ENCODE peak calls at places on chromosome 9, in nine cellular contexts. N is fibroblast of lung, O is gastrocnemius medialis, T is cardiac muscle cell, H is IMR-90, U is Caco-2, W is brain microvascular endothelial cell, Q is WTC11, B is heart right ventricle. Z is an unnamed sample.
A peak's percentile ranks its signal among the peaks of the same experiment; 100 is the strongest.

GRCh38 chr9:114276908-114277821 is 45.7 kb upstream of the ORM1 start:
- DNase-seq in N (peak; percentile 95), O (no peak), T (peak; percentile 88), H (peak; percentile 98), U (no peak), W (peak; percentile 93), Q (peak; percentile 6), B (no peak), Z (peak; percentile 98)

GRCh38 chr9:113570106-113570505 is 106.6 kb downstream of the RGS3 start:
- DNase-seq in N (no peak), O (no peak), T (no peak), H (no peak), U (no peak), W (no peak), Q (no peak), B (no peak), Z (no peak)

GRCh38 chr9:85246566-85246965 is 495.2 kb downstream of the AGTPBP1 start:
- DNase-seq in N (no peak), O (no peak), T (no peak), H (no peak), U (no peak), W (no peak), Q (no peak), B (no peak), Z (no peak)

GRCh38 chr9:114883709-114884108 is 46.7 kb downstream of the TNFSF8 start:
- DNase-seq in N (no peak), O (no peak), T (no peak), H (no peak), U (no peak), W (no peak), Q (no peak), B (no peak), Z (no peak)

GRCh38 chr9:126295936-126296600 is 30.6 kb upstream of the MVB12B start:
- DNase-seq in N (no peak), O (no peak), T (no peak), H (no peak), U (no peak), W (no peak), Q (no peak), B (no peak), Z (no peak)

GRCh38 chr9:38318755-38319495 is 73.6 kb upstream of the ALDH1B1 start:
- DNase-seq in N (peak; percentile 43), O (no peak), T (peak; percentile 44), H (peak; percentile 72), U (no peak), W (peak; percentile 11), Q (no peak), B (no peak), Z (no peak)

GRCh38 chr9:128987800-128988199 is 40.3 kb downstream of the NUP188 start:
- DNase-seq in N (peak; percentile 84), O (peak; percentile 38), T (peak; percentile 63), H (peak; percentile 80), U (no peak), W (peak; percentile 69), Q (no peak), B (peak; percentile 38), Z (peak; percentile 79)

GRCh38 chr9:87309236-87309635 is 188.4 kb upstream of the DAPK1 start:
- DNase-seq in N (no peak), O (no peak), T (peak; percentile 37), H (peak; percentile 32), U (no peak), W (peak; percentile 16), Q (no peak), B (no peak), Z (peak; percentile 21)

GRCh38 chr9:10479172-10479571 is 133.6 kb downstream of the PTPRD start:
- DNase-seq in N (no peak), O (no peak), T (no peak), H (no peak), U (no peak), W (peak; percentile 16), Q (no peak), B (no peak), Z (no peak)

GRCh38 chr9:33445941-33446506 is 1.4 kb downstream of the AQP3 start:
- DNase-seq in N (no peak), O (no peak), T (no peak), H (no peak), U (no peak), W (no peak), Q (no peak), B (no peak), Z (no peak)

GRCh38 chr9:33446507-33447403 is 638 bp downstream of the AQP3 start:
- DNase-seq in N (peak; percentile 52), O (peak; percentile 24), T (peak; percentile 54), H (peak; percentile 72), U (peak; percentile 63), W (peak; percentile 45), Q (no peak), B (peak; percentile 48), Z (peak; percentile 19)

GRCh38 chr9:33448159-33448511 is 742 bp upstream of the AQP3 start:
- DNase-seq in N (no peak), O (no peak), T (no peak), H (no peak), U (peak; percentile 24), W (no peak), Q (no peak), B (no peak), Z (no peak)

GRCh38 chr9:33449715-33450114 is 2.3 kb upstream of the AQP3 start:
- DNase-seq in N (no peak), O (no peak), T (no peak), H (no peak), U (no peak), W (no peak), Q (no peak), B (no peak), Z (no peak)

DNA sequence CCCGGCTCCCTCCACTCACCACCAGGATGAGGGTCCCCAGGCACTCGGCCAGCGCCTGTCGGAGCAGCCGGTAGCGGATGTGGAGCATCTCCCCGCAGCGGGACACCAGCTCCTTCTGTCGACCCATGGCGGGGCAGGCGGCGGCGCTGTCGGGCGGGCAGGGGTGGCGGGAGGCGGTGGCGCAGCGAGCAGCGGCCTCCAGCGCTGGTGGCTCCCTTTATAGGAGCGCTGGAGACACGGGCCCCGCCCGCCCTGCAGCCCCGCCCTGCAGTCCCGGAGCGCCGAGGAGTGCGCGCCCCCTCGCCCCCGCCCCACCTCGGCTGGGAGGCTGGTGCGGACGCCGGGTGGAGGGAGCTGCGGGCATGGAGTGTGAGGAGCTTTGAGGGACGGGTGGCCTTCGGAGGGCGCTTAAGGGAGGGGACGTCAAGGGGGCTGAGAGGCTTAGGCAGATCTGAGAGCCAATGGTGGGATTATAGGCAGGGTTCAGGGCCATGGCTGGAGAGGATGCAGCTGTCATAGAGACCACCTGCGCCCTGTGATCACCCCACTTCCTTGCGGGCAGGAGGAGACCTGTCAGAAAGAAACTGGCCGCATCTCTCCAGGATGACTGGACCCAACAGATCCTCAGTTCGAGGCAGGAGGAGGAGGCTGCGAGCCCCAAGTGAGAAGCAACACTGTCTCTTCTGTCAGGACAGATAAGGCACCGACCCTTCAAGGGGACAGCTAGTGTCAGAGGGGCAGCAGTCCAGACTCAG is at the start of gene AQP3:
- DNase-seq in N (peak; percentile 33), O (peak; percentile 32), T (peak; percentile 37), H (no peak), U (peak; percentile 85), W (peak; percentile 9), Q (peak; percentile 86), B (peak; percentile 61), Z (peak; percentile 20)
- TF ChIP-seq CTCF in N (peak; percentile 12), O (no peak), T (peak; percentile 34), H (peak; percentile 39), U (peak; percentile 33), W (no peak), Q (no peak), B (peak; percentile 22), Z (peak; percentile 65)

GRCh38 chr9:5435912-5436311 is 1.8 kb downstream of the PLGRKT start:
- DNase-seq in N (no peak), O (no peak), T (no peak), H (no peak), U (no peak), W (no peak), Q (no peak), B (no peak), Z (peak; percentile 59)
- TF ChIP-seq CTCF in N (no peak), O (no peak), T (no peak), H (no peak), U (no peak), W (no peak), Q (no peak), B (no peak), Z (no peak)

GRCh38 chr9:121561385-121562222 is 62.0 kb upstream of the GGTA1 start:
- DNase-seq in N (no peak), O (no peak), T (no peak), H (no peak), U (no peak), W (no peak), Q (no peak), B (no peak), Z (no peak)
- TF ChIP-seq CTCF in N (no peak), O (no peak), T (no peak), H (no peak), U (no peak), W (peak; percentile 8), Q (no peak), B (no peak), Z (peak; percentile 33)

GRCh38 chr9:99336005-99336404 is 113.9 kb downstream of the SEC61B start:
- DNase-seq in N (no peak), O (no peak), T (no peak), H (no peak), U (no peak), W (no peak), Q (no peak), B (no peak), Z (no peak)
- TF ChIP-seq CTCF in N (no peak), O (no peak), T (no peak), H (no peak), U (no peak), W (no peak), Q (no peak), B (no peak), Z (no peak)

DNA sequence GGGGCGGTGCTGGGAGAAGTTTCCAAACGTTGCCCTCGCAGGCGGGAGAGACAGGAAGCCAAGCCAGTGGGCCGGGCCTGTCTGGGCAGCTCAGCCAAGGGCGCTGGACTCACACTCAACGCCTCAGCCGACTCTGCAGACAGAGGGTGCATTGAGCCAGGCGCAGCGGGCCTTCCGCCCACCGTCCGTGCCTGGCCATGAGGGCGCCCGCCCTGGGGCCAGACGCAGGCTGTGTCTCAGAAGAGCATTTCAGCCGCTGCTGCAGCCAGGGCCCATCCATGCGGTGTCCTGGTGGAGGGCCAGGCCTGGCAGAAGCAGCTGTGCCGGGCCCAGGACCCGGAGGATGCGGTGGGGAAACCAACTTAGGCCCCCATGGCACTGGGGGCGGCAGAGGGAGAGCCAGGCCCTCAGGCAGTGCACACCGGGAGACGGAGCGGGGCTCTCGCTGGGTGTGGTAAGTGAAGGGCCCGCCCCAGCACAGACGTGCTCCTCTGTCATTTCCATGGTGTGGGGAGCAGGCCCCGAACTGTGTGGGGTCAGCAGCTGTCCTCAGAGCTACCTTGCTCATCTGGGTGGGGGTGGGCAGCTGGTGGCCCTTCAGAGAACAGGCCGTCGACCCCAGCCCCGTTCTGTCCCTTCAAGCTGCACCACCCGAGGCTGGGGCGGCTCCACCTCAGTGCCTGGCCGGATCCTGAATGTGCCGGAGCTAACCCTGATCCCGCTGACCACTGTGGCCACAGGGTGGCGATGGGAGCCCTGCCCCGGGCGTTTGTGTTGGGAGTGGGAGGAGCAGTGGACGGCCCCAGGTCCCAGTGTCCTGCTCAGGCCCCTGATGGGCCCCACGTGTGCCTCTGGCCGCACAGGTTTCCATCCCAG is 18.0 kb downstream of the DNLZ start:
- DNase-seq in N (peak; percentile 50), O (no peak), T (peak; percentile 52), H (no peak), U (peak; percentile 86), W (no peak), Q (peak; percentile 79), B (peak; percentile 66), Z (peak; percentile 55)
- TF ChIP-seq CTCF in N (peak; percentile 51), O (no peak), T (peak; percentile 54), H (peak; percentile 37), U (peak; percentile 75), W (peak; percentile 69), Q (no peak), B (peak; percentile 49), Z (peak; percentile 75)

Z was measured in HFFc6.